ENCODE peak calls at places on chromosomes 11 and 22, in five cellular contexts. W is RWPE1, B is A549, N is glutamatergic neuron, Y is cardiac muscle cell. L is an unnamed sample.

GRCh38 chr11:8247312-8247711 is 16.4 kb downstream of the LMO1 start:
- DNase-seq in W (no peak), Y (no peak), N (peak; percentile 13), B (no peak), L (peak; percentile 71)

GRCh38 chr11:65855927-65856363 is 2.0 kb downstream of the CFL1 start:
- DNase-seq in Y (no peak), W (no peak), B (no peak), N (no peak), L (no peak)

GRCh38 chr11:113593698-113594308 is 112.3 kb downstream of the TMPRSS5 start:
- DNase-seq in N (no peak), B (no peak), W (no peak), Y (no peak), L (no peak)

GRCh38 chr11:83073884-83074283 is 2.2 kb upstream of the RAB30 start:
- DNase-seq in W (no peak), B (no peak), Y (no peak), N (no peak), L (no peak)

GRCh38 chr11:15139958-15140659 is 25.4 kb downstream of the INSC start:
- DNase-seq in N (no peak), B (no peak), W (no peak), Y (no peak), L (no peak)

GRCh38 chr11:19546325-19546724 is 166.3 kb upstream of the NAV2 start:
- DNase-seq in N (no peak), Y (no peak), W (no peak), B (no peak), L (no peak)

GRCh38 chr11:70463478-70464255 is 65.3 kb downstream of the CTTN start:
- DNase-seq in W (no peak), N (no peak), Y (no peak), B (no peak), L (no peak)

GRCh38 chr11:32830413-32830738 is 649 bp downstream of the PRRG4 start:
- DNase-seq in N (no peak), W (peak; percentile 49), B (no peak), Y (no peak), L (peak; percentile 63)

GRCh38 chr22:42670921-42671709 is 21.9 kb upstream of the CYB5R3 start:
- DNase-seq in B (no peak), N (no peak), W (no peak), Y (no peak), L (no peak)

GRCh38 chr11:11481371-11481770 is 128.3 kb upstream of the CSNK2A3 start:
- DNase-seq in W (no peak), Y (peak; percentile 48), B (no peak), N (no peak), L (no peak)

GRCh38 chr11:11478687-11479086 is 125.6 kb upstream of the CSNK2A3 start:
- DNase-seq in N (no peak), W (no peak), Y (no peak), B (no peak), L (no peak)

GRCh38 chr11:11483622-11484021 is 130.6 kb upstream of the CSNK2A3 start:
- DNase-seq in W (no peak), N (no peak), Y (no peak), B (no peak), L (no peak)

GRCh38 chr11:11482726-11483125 is 129.7 kb upstream of the CSNK2A3 start:
- DNase-seq in B (no peak), W (no peak), N (no peak), Y (no peak), L (no peak)

DNA sequence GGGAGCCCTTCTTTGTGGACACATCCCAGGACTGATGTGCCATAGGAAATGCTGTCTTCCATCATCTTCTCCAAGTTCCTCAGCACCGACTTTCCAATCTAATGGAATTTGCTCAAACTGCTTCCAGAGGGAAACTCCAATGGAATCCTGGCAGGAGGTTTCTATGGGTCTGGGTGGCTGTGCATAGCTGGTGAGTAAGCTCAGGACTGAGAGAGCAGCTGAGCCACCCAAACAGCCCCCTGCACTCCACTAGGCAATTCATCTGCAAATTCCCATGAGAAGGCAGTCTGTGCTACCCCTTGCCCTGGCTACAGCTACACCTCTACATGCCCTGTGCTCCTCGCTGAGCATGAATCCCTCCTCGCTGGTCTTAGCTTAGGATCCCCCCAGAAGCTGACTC is 127.9 kb upstream of the CSNK2A3 start:
- DNase-seq in B (no peak), Y (no peak), W (no peak), N (no peak), L (no peak)
- TF ChIP-seq CTCF in B (no peak), Y (no peak), W (no peak), N (no peak), L (no peak)

DNA sequence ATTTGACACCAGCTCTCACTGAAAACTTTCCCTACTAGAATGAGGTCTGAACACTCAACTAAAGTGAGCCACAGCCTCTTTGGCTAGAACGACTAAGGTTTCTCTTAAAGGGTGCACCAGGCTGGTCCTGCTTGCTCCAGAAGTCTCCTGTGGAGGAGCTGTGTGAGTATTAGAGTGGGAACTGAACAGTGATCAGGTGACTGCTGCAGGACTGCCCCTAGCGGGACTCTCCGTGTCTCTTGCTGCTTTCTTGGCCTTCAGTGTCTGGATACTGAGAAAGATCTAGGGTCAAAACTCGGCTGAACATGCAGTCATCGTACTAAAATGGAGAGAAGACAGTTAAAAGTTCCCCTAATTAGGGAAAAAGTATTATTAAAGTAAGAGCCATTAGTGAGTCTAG is 34.6 kb downstream of the FAM118A start:
- DNase-seq in B (peak; percentile 28), Y (peak; percentile 42), W (no peak), N (no peak), L (no peak)
- TF ChIP-seq CTCF in B (no peak), Y (no peak), W (no peak), N (no peak), L (no peak)

GRCh38 chr11:24496728-24497396 is at the start of gene LUZP2:
- DNase-seq in N (peak; percentile 77), W (peak; percentile 33), B (no peak), Y (peak; percentile 76), L (peak; percentile 53)
- TF ChIP-seq CTCF in N (no peak), W (no peak), B (no peak), Y (no peak), L (no peak)

GRCh38 chr11:44180107-44180506 is 84.6 kb downstream of the EXT2 start:
- DNase-seq in W (no peak), Y (no peak), N (no peak), B (no peak), L (no peak)

GRCh38 chr11:44179173-44179572 is 83.7 kb downstream of the EXT2 start:
- DNase-seq in W (no peak), B (no peak), Y (no peak), N (no peak), L (no peak)

GRCh38 chr11:44176541-44177213 is 81.2 kb downstream of the EXT2 start:
- DNase-seq in N (no peak), Y (no peak), B (no peak), W (no peak), L (no peak)

GRCh38 chr11:44177905-44178304 is 82.4 kb downstream of the EXT2 start:
- DNase-seq in B (no peak), Y (no peak), N (no peak), W (no peak), L (no peak)

GRCh38 chr11:44178381-44178780 is 82.9 kb downstream of the EXT2 start:
- DNase-seq in W (no peak), N (no peak), Y (peak; percentile 37), B (no peak), L (no peak)
- TF ChIP-seq CTCF in W (no peak), N (no peak), Y (peak; percentile 14), B (no peak), L (no peak)

GRCh38 chr22:37623075-37624016 is 14.7 kb downstream of the GGA1 start:
- DNase-seq in N (peak; percentile 82), W (peak; percentile 54), B (peak; percentile 57), Y (peak; percentile 78), L (peak; percentile 73)
- TF ChIP-seq CTCF in N (peak; percentile 96), W (peak; percentile 91), B (peak; percentile 70), Y (peak; percentile 75), L (peak; percentile 91)

GRCh38 chr22:32518848-32519247 is 44.2 kb downstream of the FBXO7 start:
- DNase-seq in B (no peak), N (no peak), Y (no peak), W (no peak), L (no peak)
- TF ChIP-seq CTCF in B (peak; percentile 18), N (no peak), Y (peak; percentile 2), W (no peak), L (peak; percentile 25)

GRCh38 chr11:24781288-24781687 is 284.4 kb downstream of the LUZP2 start:
- DNase-seq in N (no peak), B (no peak), Y (peak; percentile 5), W (no peak), L (no peak)

DNA sequence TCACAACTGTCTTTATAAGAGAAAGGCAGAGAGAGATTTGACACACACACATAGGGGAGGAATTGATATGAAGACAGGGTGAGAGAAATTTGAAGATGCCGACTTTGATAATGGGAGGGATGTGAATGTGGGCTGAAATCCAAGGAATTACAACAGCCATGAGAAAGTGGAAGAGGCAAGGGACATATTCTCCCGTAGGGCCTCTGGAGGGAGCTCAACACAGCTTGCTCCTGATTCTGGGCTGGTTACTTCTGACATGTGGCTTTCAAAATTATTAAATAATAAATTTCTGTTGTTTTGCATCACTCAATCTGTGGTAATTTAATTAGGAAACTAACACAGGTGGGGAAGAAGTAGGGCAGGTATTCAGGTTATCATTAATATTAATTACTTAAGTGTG is 282.9 kb downstream of the LUZP2 start:
- DNase-seq in B (no peak), Y (peak; percentile 26), W (no peak), N (no peak), L (no peak)
- TF ChIP-seq CTCF in B (no peak), Y (peak; percentile 20), W (no peak), N (no peak), L (no peak)

L was measured in Calu3.